ENCODE peak calls at places on chromosome 13, in nine cellular contexts. H is naive thymus-derived CD8-positive, alpha-beta T cell; U is stimulated activated CD4-positive, alpha-beta T cell treated with anti-CD3 and anti-CD28 coated beads, Interleukin-15, amount 100 ng/mL, for 1 hour; I is amniotic stem cell; R is effector memory CD8-positive, alpha-beta T cell; C is activated naive CD8-positive, alpha-beta T cell treated with anti-CD3 and anti-CD28 coated beads, Interleukin-2, amount 50 U/mL, for 16 hours; O is fibroblast of gingiva; W is retina; F is glutamatergic neuron. J is an unnamed sample.

GRCh38 chr13:27338816-27339215 is 68.2 kb downstream of the RASL11A start:
- DNase-seq in H (no peak), U (no peak), I (no peak), R (no peak), C (no peak), O (no peak), W (no peak), F (peak; percentile 31), J (no peak)

GRCh38 chr13:90968510-90968909 is 379.0 kb upstream of the MIR17HG start:
- DNase-seq in H (no peak), U (no peak), I (no peak), R (no peak), C (no peak), O (no peak), W (peak; percentile 55), F (peak; percentile 68), J (no peak)

GRCh38 chr13:92224052-92224821 is 825.8 kb downstream of the GPC5 start:
- DNase-seq in H (no peak), U (no peak), I (no peak), R (no peak), C (no peak), O (peak; percentile 64), W (no peak), F (no peak), J (no peak)

GRCh38 chr13:39876258-39876657 is 220.8 kb downstream of the COG6 start:
- DNase-seq in H (no peak), U (no peak), I (peak; percentile 62), R (no peak), C (no peak), O (peak; percentile 81), W (no peak), F (no peak), J (no peak)

GRCh38 chr13:98484289-98485219 is 92.4 kb downstream of the STK24 start:
- DNase-seq in H (no peak), U (peak; percentile 19), I (peak; percentile 88), R (peak; percentile 75), C (no peak), O (peak; percentile 91), W (peak; percentile 55), F (no peak), J (peak; percentile 77)

GRCh38 chr13:45718063-45718462 is 15.9 kb downstream of the CBY2 start:
- DNase-seq in H (no peak), U (no peak), I (peak; percentile 1), R (no peak), C (no peak), O (no peak), W (peak; percentile 29), F (no peak), J (no peak)

GRCh38 chr13:76632388-76633044 is 253.7 kb downstream of the KCTD12 start:
- DNase-seq in H (no peak), U (no peak), I (no peak), R (no peak), C (no peak), O (no peak), W (no peak), F (no peak), J (no peak)

GRCh38 chr13:55999709-56000108 is 1141.0 kb upstream of the PRR20A start:
- DNase-seq in H (no peak), U (no peak), I (no peak), R (no peak), C (no peak), O (no peak), W (no peak), F (no peak), J (no peak)

GRCh38 chr13:47896546-47896945 is 104.5 kb downstream of the SUCLA2 start:
- DNase-seq in H (no peak), U (no peak), I (no peak), R (no peak), C (no peak), O (no peak), W (no peak), F (no peak), J (no peak)

GRCh38 chr13:22176968-22177545 is 506.2 kb downstream of the FGF9 start:
- DNase-seq in H (no peak), U (no peak), I (no peak), R (no peak), C (no peak), O (no peak), W (no peak), F (no peak), J (no peak)

GRCh38 chr13:21901772-21902708 is 231.2 kb downstream of the FGF9 start:
- DNase-seq in H (no peak), U (no peak), I (no peak), R (no peak), C (no peak), O (no peak), W (no peak), F (no peak), J (no peak)

GRCh38 chr13:44013666-44014291 is 134.1 kb downstream of the LACC1 start:
- DNase-seq in H (no peak), U (no peak), I (peak; percentile 1), R (no peak), C (no peak), O (peak; percentile 45), W (peak; percentile 23), F (no peak), J (no peak)

GRCh38 chr13:36258831-36259230 is 38.8 kb downstream of the CCDC169 start:
- DNase-seq in H (no peak), U (no peak), I (no peak), R (no peak), C (no peak), O (no peak), W (no peak), F (no peak), J (no peak)

GRCh38 chr13:80712026-80712425 is 371.1 kb upstream of the SPRY2 start:
- DNase-seq in H (no peak), U (no peak), I (no peak), R (no peak), C (no peak), O (peak; percentile 24), W (no peak), F (no peak), J (no peak)

GRCh38 chr13:43089912-43090498 is 66.6 kb downstream of the DNAJC15 start:
- DNase-seq in H (no peak), U (no peak), I (no peak), R (no peak), C (no peak), O (no peak), W (no peak), F (no peak), J (no peak)

GRCh38 chr13:31927219-31927653 is 104.3 kb upstream of the FRY start:
- DNase-seq in H (no peak), U (no peak), I (no peak), R (no peak), C (no peak), O (no peak), W (no peak), F (no peak), J (no peak)

GRCh38 chr13:111518161-111518791 is 197.8 kb downstream of the TEX29 start:
- DNase-seq in H (no peak), U (no peak), I (no peak), R (no peak), C (no peak), O (no peak), W (no peak), F (no peak), J (no peak)

GRCh38 chr13:113061271-113061625 is 44.3 kb upstream of the F7 start:
- DNase-seq in H (no peak), U (no peak), I (no peak), R (no peak), C (no peak), O (no peak), W (no peak), F (peak; percentile 26), J (no peak)

GRCh38 chr13:98878421-98879126 is 99.3 kb downstream of the DOCK9 start:
- DNase-seq in H (no peak), U (no peak), I (no peak), R (no peak), C (no peak), O (no peak), W (no peak), F (no peak), J (no peak)

GRCh38 chr13:34207334-34207733 is 389.4 kb downstream of the RFC3 start:
- DNase-seq in H (no peak), U (no peak), I (peak; percentile 33), R (no peak), C (no peak), O (peak; percentile 49), W (no peak), F (no peak), J (no peak)